ENCODE peak calls at places on chromosomes 5 and 9, in four cellular contexts. One of them, this sample, is unnamed.

GRCh38 chr9:117739620-117740347 is 35.6 kb downstream of the TLR4 start:
- DNase-seq in H1: no peak
- DNase-seq in mammary epithelial cell: no peak
- DNase-seq in MM.1S: no peak
- DNase-seq in this sample: no peak

GRCh38 chr9:125387861-125388524 is 126.4 kb downstream of the GAPVD1 start:
- DNase-seq in MM.1S: no peak
- DNase-seq in mammary epithelial cell: no peak
- DNase-seq in H1: no peak
- DNase-seq in this sample: no peak

GRCh38 chr5:167844173-167844572 is 447.3 kb upstream of the WWC1 start:
- DNase-seq in MM.1S: no peak
- DNase-seq in H1: no peak
- DNase-seq in mammary epithelial cell: no peak
- DNase-seq in this sample: no peak

GRCh38 chr9:133760713-133761290 is 22.6 kb upstream of the SARDH start:
- DNase-seq in mammary epithelial cell: no peak
- DNase-seq in MM.1S: no peak
- DNase-seq in H1: no peak
- DNase-seq in this sample: no peak

GRCh38 chr9:98730914-98731313 is 22.2 kb upstream of the GABBR2 start:
- DNase-seq in H1: no peak
- DNase-seq in mammary epithelial cell: no peak
- DNase-seq in MM.1S: no peak
- DNase-seq in this sample: no peak

GRCh38 chr5:94884294-94884693 is 265.8 kb downstream of the SLF1 start:
- DNase-seq in mammary epithelial cell: no peak
- DNase-seq in MM.1S: no peak
- DNase-seq in H1: no peak
- DNase-seq in this sample: no peak

GRCh38 chr5:24691073-24691472 is 46.3 kb upstream of the CDH10 start:
- DNase-seq in MM.1S: no peak
- DNase-seq in H1: no peak
- DNase-seq in mammary epithelial cell: no peak
- DNase-seq in this sample: no peak

GRCh38 chr9:116232425-116233159 is 79.0 kb downstream of the PAPPA start:
- DNase-seq in MM.1S: no peak
- DNase-seq in mammary epithelial cell: peak; percentile 73
- DNase-seq in H1: no peak
- DNase-seq in this sample: no peak

GRCh38 chr9:22452415-22453010 is 5.9 kb downstream of the DMRTA1 start:
- DNase-seq in H1: no peak
- DNase-seq in MM.1S: peak; percentile 56
- DNase-seq in mammary epithelial cell: no peak
- DNase-seq in this sample: peak; percentile 58

GRCh38 chr9:129258124-129258822 is 80.2 kb upstream of the IER5L start:
- DNase-seq in H1: peak; percentile 82
- DNase-seq in mammary epithelial cell: peak; percentile 85
- DNase-seq in MM.1S: peak; percentile 96
- DNase-seq in this sample: peak; percentile 95

GRCh38 chr9:29691758-29692407 is 2118.6 kb upstream of the C9orf72 start:
- DNase-seq in H1: peak; percentile 44
- DNase-seq in MM.1S: peak; percentile 15
- DNase-seq in mammary epithelial cell: peak; percentile 48
- DNase-seq in this sample: peak; percentile 16

GRCh38 chr9:121367651-121368510 is 2.2 kb downstream of the STOM start:
- DNase-seq in H1: no peak
- DNase-seq in mammary epithelial cell: no peak
- DNase-seq in MM.1S: no peak
- DNase-seq in this sample: no peak

GRCh38 chr5:143315929-143316328 is 87.6 kb downstream of the NR3C1 start:
- DNase-seq in mammary epithelial cell: no peak
- DNase-seq in MM.1S: no peak
- DNase-seq in H1: no peak
- DNase-seq in this sample: no peak

GRCh38 chr5:154473581-154474266 is 4.3 kb downstream of the HAND1 start:
- DNase-seq in MM.1S: no peak
- DNase-seq in H1: no peak
- DNase-seq in mammary epithelial cell: no peak
- DNase-seq in this sample: no peak

GRCh38 chr5:107672212-107673105 is 1.7 kb upstream of the EFNA5 start:
- DNase-seq in mammary epithelial cell: peak; percentile 98
- DNase-seq in MM.1S: peak; percentile 44
- DNase-seq in H1: peak; percentile 95
- DNase-seq in this sample: peak; percentile 94

GRCh38 chr9:1910269-1910811 is 104.8 kb upstream of the SMARCA2 start:
- DNase-seq in H1: no peak
- DNase-seq in MM.1S: no peak
- DNase-seq in mammary epithelial cell: no peak
- DNase-seq in this sample: no peak

GRCh38 chr9:115204827-115205506 is 87.0 kb upstream of the TNC start:
- DNase-seq in mammary epithelial cell: peak; percentile 92
- DNase-seq in H1: no peak
- DNase-seq in MM.1S: no peak
- DNase-seq in this sample: peak; percentile 54

GRCh38 chr5:59065551-59065950 is 482.7 kb downstream of the RAB3C start:
- DNase-seq in MM.1S: no peak
- DNase-seq in mammary epithelial cell: peak; percentile 55
- DNase-seq in H1: no peak
- DNase-seq in this sample: no peak

GRCh38 chr5:59843511-59844230 is 49.9 kb downstream of the PDE4D start:
- DNase-seq in MM.1S: no peak
- DNase-seq in mammary epithelial cell: no peak
- DNase-seq in H1: no peak
- DNase-seq in this sample: no peak

GRCh38 chr5:98320317-98320716 is 453.1 kb upstream of the RGMB start:
- DNase-seq in mammary epithelial cell: peak; percentile 12
- DNase-seq in H1: no peak
- DNase-seq in MM.1S: no peak
- DNase-seq in this sample: no peak

GRCh38 chr9:64773491-64773931 is 511.5 kb downstream of the FOXD4L5 start:
- DNase-seq in MM.1S: peak; percentile 7
- DNase-seq in H1: no peak
- DNase-seq in mammary epithelial cell: no peak
- DNase-seq in this sample: peak; percentile 3
- TF ChIP-seq EZH2 in MM.1S: no peak
- TF ChIP-seq EZH2 in H1: no peak
- TF ChIP-seq EZH2 in mammary epithelial cell: no peak
- TF ChIP-seq EZH2 in this sample: no peak

DNA sequence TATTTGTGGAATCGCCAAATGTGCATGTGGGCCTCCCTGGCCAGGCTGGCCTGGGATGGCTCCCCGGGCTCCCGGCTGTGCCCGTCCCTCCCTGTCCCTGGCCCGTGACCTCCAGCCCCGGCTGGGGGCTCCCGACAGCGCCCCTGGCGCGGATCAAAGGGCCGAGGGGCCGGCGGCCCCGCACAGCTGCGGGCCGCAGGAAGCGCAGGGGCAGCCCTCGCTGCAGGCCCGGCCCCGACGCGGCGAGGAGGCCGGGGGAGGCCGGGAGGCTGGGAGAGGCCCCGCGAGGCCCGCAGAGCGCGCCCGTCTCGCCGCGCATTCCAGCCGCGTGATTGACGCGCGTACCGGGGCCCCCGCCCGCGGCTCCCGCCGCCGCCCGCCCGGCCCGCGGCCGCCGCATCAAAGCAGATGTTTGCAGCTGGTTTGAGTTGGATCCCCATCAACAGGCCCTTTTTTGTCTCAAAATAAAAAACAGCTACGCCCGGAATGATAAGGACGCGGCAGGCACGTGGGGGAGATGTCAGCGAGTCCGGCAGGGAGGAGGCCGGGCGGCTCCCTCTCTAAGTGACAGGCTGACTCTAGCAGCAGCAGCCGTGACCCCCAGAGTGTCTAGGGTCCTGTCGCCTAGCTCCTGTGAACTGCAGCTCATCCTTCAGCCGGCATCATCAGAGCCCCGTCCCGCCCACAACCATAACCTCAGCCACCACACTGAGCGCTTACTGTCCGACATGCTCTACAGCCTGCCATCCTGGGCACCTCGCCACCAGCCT is 69.4 kb downstream of the LMX1B start:
- DNase-seq in MM.1S: no peak
- DNase-seq in mammary epithelial cell: no peak
- DNase-seq in H1: no peak
- DNase-seq in this sample: no peak
- TF ChIP-seq EZH2 in MM.1S: no peak
- TF ChIP-seq EZH2 in mammary epithelial cell: no peak
- TF ChIP-seq EZH2 in H1: peak; percentile 62
- TF ChIP-seq EZH2 in this sample: peak; percentile 36

GRCh38 chr9:69264526-69264925 is 60.5 kb upstream of the ENTREP1 start:
- DNase-seq in MM.1S: no peak
- DNase-seq in mammary epithelial cell: no peak
- DNase-seq in H1: no peak
- DNase-seq in this sample: no peak
- TF ChIP-seq EZH2 in MM.1S: no peak
- TF ChIP-seq EZH2 in mammary epithelial cell: no peak
- TF ChIP-seq EZH2 in H1: no peak
- TF ChIP-seq EZH2 in this sample: no peak

DNA sequence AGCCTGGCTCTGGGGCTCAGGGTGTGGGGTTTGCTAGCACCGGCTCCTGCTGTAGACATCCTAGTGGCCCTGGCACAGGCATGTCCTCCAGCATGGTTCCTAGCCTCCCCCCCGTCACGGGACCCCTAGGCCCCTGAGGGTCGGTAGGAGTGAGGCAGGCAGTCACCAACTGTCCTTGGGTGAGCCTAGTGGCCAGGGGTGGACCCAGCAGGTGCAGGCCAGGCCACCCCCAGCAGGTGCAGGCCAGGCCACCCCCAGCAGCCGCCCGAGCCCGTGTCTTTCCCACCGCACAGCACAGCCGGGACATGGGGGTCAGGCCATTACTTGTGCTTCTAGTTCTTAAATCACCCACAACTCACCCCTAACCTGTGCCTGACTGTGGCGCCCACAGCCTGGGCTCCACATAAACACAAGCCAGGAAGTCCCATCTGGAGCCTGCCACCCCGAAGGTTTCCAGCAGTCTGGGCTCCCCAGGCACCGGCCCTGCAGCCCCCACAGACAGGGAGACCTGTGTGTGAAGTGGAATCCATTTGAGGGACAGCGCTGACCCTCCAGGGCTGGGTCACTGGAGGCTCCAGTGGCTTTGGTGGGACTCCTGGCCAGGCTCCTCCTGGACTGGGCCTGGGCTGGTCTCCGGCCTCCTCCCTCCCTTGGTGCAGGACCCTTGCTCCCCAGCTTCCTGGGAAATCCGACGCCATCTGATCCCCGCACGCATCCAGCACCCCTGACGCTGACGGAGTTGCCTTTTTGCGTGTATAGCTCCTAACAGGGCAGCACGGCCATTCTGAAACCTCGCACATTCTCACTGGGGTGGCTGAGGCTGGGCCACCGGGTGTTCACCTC is 114.1 kb upstream of the LPCAT1 start:
- DNase-seq in MM.1S: no peak
- DNase-seq in H1: no peak
- DNase-seq in mammary epithelial cell: no peak
- DNase-seq in this sample: no peak
- TF ChIP-seq EZH2 in MM.1S: no peak
- TF ChIP-seq EZH2 in H1: no peak
- TF ChIP-seq EZH2 in mammary epithelial cell: no peak
- TF ChIP-seq EZH2 in this sample: no peak

DNA sequence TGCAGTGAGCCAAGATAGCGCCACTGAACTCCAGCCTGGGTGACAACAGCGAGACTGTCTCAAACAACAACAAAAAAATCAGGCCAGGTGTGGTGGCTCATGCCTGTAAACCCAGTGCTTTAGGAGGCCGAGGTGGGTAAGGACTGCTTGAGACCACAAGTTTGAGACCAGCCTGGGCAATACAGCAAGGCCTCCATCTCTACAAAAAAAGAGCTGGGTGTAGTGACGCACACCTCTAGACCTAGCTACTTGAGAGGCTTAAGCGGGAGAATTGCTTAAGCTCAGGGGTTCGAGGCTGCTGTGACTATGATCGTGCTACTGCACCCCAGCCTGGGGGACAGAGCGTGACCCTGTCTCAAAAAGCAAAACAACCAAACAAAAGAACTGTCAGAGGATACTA is 39.9 kb upstream of the MTMR12 start:
- DNase-seq in H1: no peak
- DNase-seq in mammary epithelial cell: no peak
- DNase-seq in MM.1S: no peak
- DNase-seq in this sample: no peak
- TF ChIP-seq EZH2 in H1: no peak
- TF ChIP-seq EZH2 in mammary epithelial cell: no peak
- TF ChIP-seq EZH2 in MM.1S: no peak
- TF ChIP-seq EZH2 in this sample: no peak

DNA sequence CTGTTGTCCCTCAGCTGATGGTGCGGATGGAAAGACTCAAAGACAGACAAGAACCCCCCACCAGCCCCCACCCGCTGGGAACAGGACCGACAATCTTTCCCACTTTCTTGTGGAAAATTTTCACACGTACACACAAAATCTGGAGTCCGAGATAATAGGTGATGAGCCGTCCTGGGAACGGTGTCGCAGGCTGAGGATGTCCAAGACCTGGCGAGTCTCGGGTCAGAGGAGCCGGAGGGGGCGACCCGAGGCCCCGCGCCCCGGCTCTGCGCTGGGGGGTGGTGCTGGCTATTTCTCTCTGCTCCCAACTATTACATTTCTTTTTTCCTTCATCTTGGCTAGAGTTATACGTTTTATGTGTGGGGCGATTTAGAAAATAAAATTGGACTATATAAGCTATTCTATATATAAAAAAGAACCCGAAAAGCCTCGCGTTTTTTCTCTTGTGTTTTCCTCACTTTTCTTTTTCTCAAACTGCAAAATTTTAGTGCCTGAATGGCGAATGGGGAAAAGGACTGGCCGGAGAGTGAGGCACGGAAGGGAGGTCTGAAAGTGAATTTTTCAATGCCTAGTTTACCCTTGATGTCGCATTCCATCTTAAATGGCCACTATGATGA is 188.8 kb downstream of the MEF2C start:
- DNase-seq in MM.1S: no peak
- DNase-seq in mammary epithelial cell: no peak
- DNase-seq in H1: no peak
- DNase-seq in this sample: no peak
- TF ChIP-seq EZH2 in MM.1S: no peak
- TF ChIP-seq EZH2 in mammary epithelial cell: no peak
- TF ChIP-seq EZH2 in H1: no peak
- TF ChIP-seq EZH2 in this sample: peak; percentile 77

This sample was measured in hepatocyte.